ENCODE peak calls at places on chromosomes 5 and 9, in nine cellular contexts. K is NCI-H1092 treated with DMSO at 0.1 percent for 48 hours; H is natural killer cell; S is mesothelial cell of epicardium; I is neural progenitor cell; J is NCI-H146; V is lower lobe of right lung; T is T-helper 2 cell treated with Interferon-gamma antibody and Interleukin-4, amounts not matched to agents 5 μg/mL and 100 μg/mL, for 36 hours; Z is astrocyte of the spinal cord. X is an unnamed sample.

GRCh38 chr9:38391278-38392118 is 1.0 kb upstream of the ALDH1B1 start:
- DNase-seq in K (no peak), H (no peak), S (no peak), I (no peak), J (no peak), V (no peak), T (no peak), Z (no peak), X (no peak)

GRCh38 chr9:111897831-111898144 is 1.2 kb downstream of the UGCG start:
- DNase-seq in K (no peak), H (no peak), S (no peak), I (no peak), J (no peak), V (no peak), T (no peak), Z (peak), X (no peak)

GRCh38 chr9:135797507-135798302 is 95.7 kb downstream of the KCNT1 start:
- DNase-seq in K (peak), H (no peak), S (no peak), I (peak), J (no peak), V (no peak), T (peak), Z (no peak), X (peak)

GRCh38 chr5:82766216-82766615 is 311.0 kb downstream of the TMEM167A start:
- DNase-seq in K (no peak), H (no peak), S (no peak), I (no peak), J (no peak), V (no peak), T (no peak), Z (no peak), X (no peak)

GRCh38 chr5:57434227-57434640 is 48.4 kb downstream of the ACTBL2 start:
- DNase-seq in K (no peak), H (no peak), S (no peak), I (peak), J (no peak), V (no peak), T (no peak), Z (no peak), X (no peak)

GRCh38 chr9:31574006-31574750 is 810.3 kb upstream of the ACO1 start:
- DNase-seq in K (no peak), H (no peak), S (no peak), I (no peak), J (no peak), V (no peak), T (no peak), Z (peak), X (no peak)

GRCh38 chr5:95619096-95619495 is 791 bp upstream of the GPR150 start:
- DNase-seq in K (no peak), H (no peak), S (no peak), I (no peak), J (no peak), V (no peak), T (no peak), Z (no peak), X (no peak)

GRCh38 chr9:86960938-86961337 is 13.6 kb upstream of the GAS1 start:
- DNase-seq in K (no peak), H (no peak), S (no peak), I (no peak), J (no peak), V (no peak), T (no peak), Z (no peak), X (no peak)

GRCh38 chr5:13107553-13107952 is 836.9 kb downstream of the DNAH5 start:
- DNase-seq in K (no peak), H (no peak), S (no peak), I (no peak), J (no peak), V (no peak), T (no peak), Z (no peak), X (no peak)

GRCh38 chr5:83400712-83401111 is 70.8 kb upstream of the VCAN start:
- DNase-seq in K (no peak), H (no peak), S (no peak), I (no peak), J (no peak), V (no peak), T (no peak), Z (no peak), X (no peak)

GRCh38 chr5:142013734-142014495 is 1.1 kb upstream of the GNPDA1 start:
- DNase-seq in K (no peak), H (no peak), S (no peak), I (no peak), J (no peak), V (no peak), T (no peak), Z (peak), X (no peak)

GRCh38 chr9:135301271-135302263 is 178.0 kb upstream of the PPP1R26 start:
- DNase-seq in K (no peak), H (no peak), S (no peak), I (no peak), J (no peak), V (no peak), T (no peak), Z (no peak), X (no peak)

GRCh38 chr5:38462972-38463633 is 93.3 kb downstream of the LIFR start:
- DNase-seq in K (no peak), H (no peak), S (no peak), I (no peak), J (no peak), V (no peak), T (no peak), Z (peak), X (no peak)

GRCh38 chr9:79115176-79115575 is 456.6 kb upstream of the TLE4 start:
- DNase-seq in K (no peak), H (no peak), S (no peak), I (no peak), J (no peak), V (no peak), T (no peak), Z (no peak), X (no peak)

GRCh38 chr5:155753943-155754581 is 572.9 kb upstream of the SGCD start:
- DNase-seq in K (peak), H (no peak), S (no peak), I (no peak), J (no peak), V (no peak), T (no peak), Z (no peak), X (no peak)

GRCh38 chr5:177491429-177491945 is 5.9 kb downstream of the PDLIM7 start:
- DNase-seq in K (no peak), H (no peak), S (peak), I (peak), J (no peak), V (no peak), T (no peak), Z (peak), X (peak)

GRCh38 chr5:168712280-168712924 is 133.2 kb upstream of the PANK3 start:
- DNase-seq in K (no peak), H (no peak), S (no peak), I (no peak), J (no peak), V (no peak), T (no peak), Z (peak), X (no peak)

GRCh38 chr9:126164796-126165525 is 161.7 kb upstream of the MVB12B start:
- DNase-seq in K (no peak), H (no peak), S (no peak), I (no peak), J (no peak), V (peak), T (no peak), Z (no peak), X (no peak)

GRCh38 chr5:170297589-170298462 is at the start of gene LCP2:
- DNase-seq in K (no peak), H (no peak), S (no peak), I (no peak), J (no peak), V (no peak), T (peak), Z (no peak), X (peak)

GRCh38 chr5:31412324-31412723 is 119.6 kb downstream of the DROSHA start:
- DNase-seq in K (no peak), H (no peak), S (no peak), I (no peak), J (no peak), V (no peak), T (no peak), Z (peak), X (no peak)

GRCh38 chr9:119974026-119974425 is 604.8 kb upstream of the BRINP1 start:
- DNase-seq in K (no peak), H (no peak), S (no peak), I (no peak), J (no peak), V (no peak), T (no peak), Z (peak), X (no peak)

GRCh38 chr5:42600441-42600840 is 156.2 kb upstream of the CCDC152 start:
- DNase-seq in K (no peak), H (no peak), S (no peak), I (no peak), J (no peak), V (no peak), T (no peak), Z (no peak), X (no peak)

GRCh38 chr5:59842999-59843398 is 50.5 kb downstream of the PDE4D start:
- DNase-seq in K (no peak), H (no peak), S (no peak), I (no peak), J (no peak), V (no peak), T (no peak), Z (no peak), X (no peak)

GRCh38 chr9:90789862-90790261 is 11.8 kb upstream of the SYK start:
- DNase-seq in K (no peak), H (no peak), S (no peak), I (peak), J (no peak), V (no peak), T (no peak), Z (no peak), X (no peak)

GRCh38 chr5:72572236-72572765 is 65.1 kb upstream of the ZNF366 start:
- DNase-seq in K (no peak), H (no peak), S (no peak), I (peak), J (no peak), V (no peak), T (no peak), Z (no peak), X (no peak)

GRCh38 chr5:171420429-171421231 is 1.2 kb downstream of the FGF18 start:
- DNase-seq in K (peak), H (no peak), S (no peak), I (peak), J (peak), V (peak), T (no peak), Z (peak), X (no peak)

GRCh38 chr9:87854563-87854962 is 28.1 kb upstream of the SPATA31E1 start:
- DNase-seq in K (peak), H (no peak), S (no peak), I (no peak), J (no peak), V (no peak), T (no peak), Z (no peak), X (no peak)

X was measured in DND-41.